ENCODE peak calls at places on chromosomes 1 and 21, in five cellular contexts. X, R, S, O and U are unnamed samples. For H3K4me1, the result is how much of the 10 kb centered on the place peaks cover.

GRCh38 chr1:25566730-25567341 is 23.4 kb downstream of the LDLRAP1 start:
- DNase-seq in R (peak), X (no peak), O (no peak), S (peak), U (no peak)

GRCh38 chr1:1337793-1338147 is 6.7 kb downstream of the TAS1R3 start:
- DNase-seq in X (no peak), O (no peak), R (no peak), S (peak), U (peak)

GRCh38 chr1:246875041-246876026 is 56.4 kb downstream of the AHCTF1 start:
- DNase-seq in O (no peak), S (no peak), X (no peak), R (no peak), U (peak)

GRCh38 chr1:38728176-38728908 is 131.2 kb downstream of the RRAGC start:
- DNase-seq in S (no peak), X (peak), R (no peak), O (no peak), U (peak)

GRCh38 chr1:203083463-203083921 is 2.3 kb downstream of the MYOG start:
- DNase-seq in S (peak), X (no peak), R (no peak), O (no peak), U (no peak)

GRCh38 chr1:166272851-166273250 is 106.0 kb upstream of the FAM78B start:
- DNase-seq in O (no peak), S (no peak), R (no peak), X (no peak), U (no peak)

GRCh38 chr1:198829948-198830347 is 191.1 kb downstream of the PTPRC start:
- DNase-seq in S (peak), X (no peak), R (no peak), O (peak), U (no peak)

GRCh38 chr1:232110281-232111090 is 483.9 kb downstream of the DISC1 start:
- DNase-seq in O (no peak), S (no peak), R (no peak), X (no peak), U (no peak)

GRCh38 chr1:84174051-84174556 is 30.0 kb downstream of the PRKACB start:
- DNase-seq in S (no peak), O (peak), R (no peak), X (no peak), U (no peak)

GRCh38 chr1:103516693-103517092 is 8.8 kb upstream of the RNPC3 start:
- DNase-seq in O (no peak), R (no peak), X (no peak), S (no peak), U (no peak)

GRCh38 chr21:25640671-25641292 is 1.7 kb downstream of the JAM2 start:
- DNase-seq in O (no peak), R (no peak), S (no peak), X (no peak), U (no peak)

GRCh38 chr1:221778535-221779142 is 36.8 kb upstream of the DUSP10 start:
- DNase-seq in R (peak), O (no peak), X (peak), S (no peak), U (peak)

GRCh38 chr1:85569737-85570404 is 10.7 kb upstream of the CCN1 start:
- DNase-seq in X (no peak), S (no peak), R (no peak), O (no peak), U (no peak)

GRCh38 chr1:85570446-85571180 is 9.9 kb upstream of the CCN1 start:
- DNase-seq in X (no peak), S (no peak), O (no peak), R (no peak), U (no peak)

GRCh38 chr1:85568660-85569059 is 11.9 kb upstream of the CCN1 start:
- DNase-seq in O (no peak), S (no peak), X (no peak), R (no peak), U (no peak)

GRCh38 chr1:85571181-85571540 is 9.4 kb upstream of the CCN1 start:
- DNase-seq in O (no peak), R (no peak), S (no peak), X (no peak), U (no peak)

DNA sequence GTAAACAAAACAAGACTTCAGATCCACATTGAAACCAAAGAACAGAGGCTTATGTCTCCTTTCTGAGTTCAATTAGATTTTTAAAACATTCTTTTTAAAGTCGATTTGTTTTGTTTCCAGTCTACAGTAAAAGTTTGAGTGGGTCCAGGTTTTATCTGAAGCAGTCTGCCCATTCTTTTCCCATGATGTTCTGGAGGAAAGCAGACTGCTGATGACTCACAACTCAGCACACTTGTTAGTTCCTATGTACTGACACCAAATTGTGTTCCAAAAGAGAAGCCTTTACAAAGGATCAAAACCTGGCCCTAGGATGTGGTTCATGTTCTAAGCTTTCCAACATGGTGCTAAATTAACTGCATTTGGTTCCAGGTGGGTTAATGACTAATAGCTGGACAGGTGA is 11.4 kb upstream of the CCN1 start:
- DNase-seq in S (no peak), X (no peak), O (no peak), R (no peak), U (no peak)
- H3K4me1 ChIP-seq in S (under half), X (under half), O (under half), R (under half), U (under half)

GRCh38 chr1:44717196-44717595 is 13.8 kb downstream of the RNU5D-1 start:
- DNase-seq in S (no peak), O (no peak), X (no peak), R (no peak), U (no peak)
- H3K4me1 ChIP-seq in S (half or more), O (under half), X (under half), R (half or more), U (under half)

DNA sequence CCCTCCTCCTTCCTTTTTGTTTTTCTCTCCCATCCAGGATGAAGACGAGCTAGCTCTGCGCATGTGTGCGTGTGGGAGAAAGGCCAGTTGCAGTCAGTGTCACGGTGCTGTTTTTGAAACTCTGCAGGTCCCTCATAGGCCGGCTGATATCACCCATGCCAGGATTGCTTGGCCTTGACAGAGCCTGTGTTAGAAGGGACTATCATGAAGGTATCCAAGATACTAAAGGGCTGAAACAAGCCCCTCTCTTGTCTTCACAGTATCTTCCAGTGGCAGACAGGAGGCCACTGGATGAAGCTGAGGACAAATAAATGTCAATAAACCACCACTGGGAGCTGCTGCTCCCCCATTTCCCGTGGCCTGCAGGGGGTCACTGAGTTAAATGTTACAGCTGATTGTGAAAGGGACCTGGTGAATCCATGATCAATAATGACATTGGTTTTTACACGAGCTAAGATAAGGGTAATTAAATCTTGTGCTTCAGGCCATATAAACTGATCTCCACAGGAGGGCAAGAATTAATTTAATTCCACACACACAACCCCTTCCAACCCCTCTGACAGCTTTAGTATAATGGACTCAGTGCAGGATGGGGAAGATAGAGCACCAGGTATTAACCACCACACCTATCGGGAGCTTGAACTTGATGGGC is 64.6 kb upstream of the TARBP1 start:
- DNase-seq in O (no peak), R (no peak), S (no peak), X (peak), U (peak)
- H3K4me1 ChIP-seq in O (half or more), R (under half), S (under half), X (half or more), U (under half)

DNA sequence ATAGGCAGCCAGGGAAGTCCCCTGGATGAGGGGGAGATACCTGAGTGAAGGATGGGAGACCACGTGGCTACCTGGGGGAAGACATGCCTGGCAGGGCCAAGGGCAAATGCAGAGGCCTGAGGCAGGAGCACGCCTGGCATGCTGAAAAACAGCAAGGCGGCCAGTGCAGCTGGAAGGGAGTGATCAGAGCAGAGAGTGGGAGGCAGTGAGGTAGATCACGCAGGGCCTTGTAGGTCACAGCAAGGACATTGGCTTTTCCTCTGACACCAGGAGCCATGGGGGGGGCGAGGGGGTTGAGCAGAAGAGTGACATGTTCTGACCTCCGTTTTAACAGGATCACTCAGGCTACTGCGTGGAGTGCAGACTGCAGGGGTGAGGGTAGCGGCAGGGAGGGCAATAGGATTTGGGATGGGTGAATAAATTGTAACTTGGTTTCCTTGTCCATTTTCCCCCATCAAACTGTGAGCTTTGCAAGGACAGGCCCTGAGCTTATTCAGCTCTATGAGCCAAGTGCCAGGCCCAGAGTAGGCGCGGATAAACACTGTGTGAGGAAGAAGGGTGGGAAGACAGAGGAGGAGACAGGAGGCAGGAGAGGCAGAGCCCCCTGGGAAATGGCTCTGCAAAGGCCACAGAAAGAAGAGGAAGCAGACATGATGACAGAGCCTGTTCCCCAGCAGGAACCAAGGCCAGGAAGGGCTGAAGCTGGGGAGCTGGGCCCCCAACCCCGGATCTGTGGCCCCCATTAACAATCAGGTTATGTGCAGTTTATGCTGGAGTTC is 16.7 kb downstream of the IFI6 start:
- DNase-seq in O (no peak), S (no peak), X (no peak), R (no peak), U (no peak)
- H3K4me1 ChIP-seq in O (under half), S (under half), X (under half), R (under half), U (under half)